ENCODE peak calls at places on chromosomes 4 and X, in seven cellular contexts. Q, E, V, U, N, P and K are unnamed samples.

GRCh38 chrX:17635231-17635630 is 102.1 kb upstream of the SCML1 start:
- DNase-seq in Q (no peak), E (peak), V (no peak), U (no peak), N (peak), P (no peak), K (no peak)

GRCh38 chr4:77232653-77233052 is 75.6 kb downstream of the CCNG2 start:
- DNase-seq in Q (no peak), E (no peak), V (no peak), U (no peak), N (no peak), P (no peak), K (peak)

GRCh38 chr4:95122001-95122400 is 364.2 kb downstream of the BMPR1B start:
- DNase-seq in Q (no peak), E (no peak), V (no peak), U (no peak), N (no peak), P (no peak), K (no peak)

GRCh38 chrX:126376465-126376864 is 176.1 kb downstream of the DCAF12L1 start:
- DNase-seq in Q (no peak), E (no peak), V (no peak), U (no peak), N (no peak), P (no peak), K (no peak)

GRCh38 chrX:14865201-14865600 is 7.7 kb downstream of the FANCB start:
- DNase-seq in Q (no peak), E (no peak), V (no peak), U (no peak), N (no peak), P (no peak), K (peak)

GRCh38 chr4:105808459-105809041 is 86.7 kb upstream of the NPNT start:
- DNase-seq in Q (no peak), E (peak), V (no peak), U (no peak), N (no peak), P (no peak), K (peak)

GRCh38 chr4:10584042-10584441 is 100.5 kb downstream of the CLNK start:
- DNase-seq in Q (peak), E (no peak), V (no peak), U (peak), N (no peak), P (no peak), K (peak)

GRCh38 chr4:153024466-153024865 is 88.3 kb downstream of the FHDC1 start:
- DNase-seq in Q (no peak), E (no peak), V (no peak), U (no peak), N (no peak), P (no peak), K (no peak)

GRCh38 chr4:13872145-13872544 is 244.6 kb upstream of the BOD1L1 start:
- DNase-seq in Q (no peak), E (no peak), V (no peak), U (no peak), N (no peak), P (no peak), K (peak)

GRCh38 chrX:75086731-75087195 is 69.3 kb downstream of the ABCB7 start:
- DNase-seq in Q (no peak), E (no peak), V (no peak), U (peak), N (no peak), P (no peak), K (no peak)

GRCh38 chr4:20095805-20096541 is 155.7 kb upstream of the SLIT2 start:
- DNase-seq in Q (no peak), E (no peak), V (no peak), U (no peak), N (no peak), P (no peak), K (peak)

GRCh38 chrX:32447640-32448039 is 763.7 kb downstream of the DMD start:
- DNase-seq in Q (no peak), E (no peak), V (no peak), U (no peak), N (no peak), P (no peak), K (no peak)

GRCh38 chr4:77043507-77044131 is 32.2 kb downstream of the CCNI start:
- DNase-seq in Q (no peak), E (no peak), V (no peak), U (no peak), N (no peak), P (no peak), K (no peak)

GRCh38 chrX:22652596-22652995 is 347.2 kb upstream of the DDX53 start:
- DNase-seq in Q (no peak), E (no peak), V (no peak), U (no peak), N (no peak), P (no peak), K (peak)

GRCh38 chr4:11904991-11905760 is 476.5 kb upstream of the HS3ST1 start:
- DNase-seq in Q (no peak), E (no peak), V (no peak), U (no peak), N (no peak), P (no peak), K (no peak)